ENCODE peak calls at places on chromosomes 3 and 15, in four cellular contexts. One of them, this sample, is unnamed.

GRCh38 chr3:129428020-129428381 is 435 bp downstream of the EFCAB12 start:
- DNase-seq in EL: no peak
- DNase-seq in effector memory CD4-positive, alpha-beta T cell: no peak
- DNase-seq in coronary artery: no peak
- DNase-seq in this sample: no peak

GRCh38 chr3:79361748-79362378 is 405.9 kb downstream of the ROBO1 start:
- DNase-seq in EL: peak; percentile 61
- DNase-seq in effector memory CD4-positive, alpha-beta T cell: no peak
- DNase-seq in coronary artery: no peak
- DNase-seq in this sample: peak; percentile 43

GRCh38 chr3:5339967-5340535 is 152.5 kb downstream of the EDEM1 start:
- DNase-seq in EL: no peak
- DNase-seq in effector memory CD4-positive, alpha-beta T cell: no peak
- DNase-seq in coronary artery: no peak
- DNase-seq in this sample: no peak

GRCh38 chr3:34207826-34208225 is 409.4 kb downstream of the PDCD6IP start:
- DNase-seq in EL: no peak
- DNase-seq in effector memory CD4-positive, alpha-beta T cell: no peak
- DNase-seq in coronary artery: no peak
- DNase-seq in this sample: no peak

GRCh38 chr3:114942773-114943172 is 204.3 kb downstream of the ZBTB20 start:
- DNase-seq in effector memory CD4-positive, alpha-beta T cell: no peak
- DNase-seq in EL: no peak
- DNase-seq in coronary artery: no peak
- DNase-seq in this sample: no peak

GRCh38 chr15:62619105-62619504 is 423.4 kb upstream of the TPM1 start:
- DNase-seq in coronary artery: no peak
- DNase-seq in effector memory CD4-positive, alpha-beta T cell: no peak
- DNase-seq in EL: peak; percentile 13
- DNase-seq in this sample: no peak

GRCh38 chr15:69489101-69489571 is 36.5 kb downstream of the RPLP1 start:
- DNase-seq in effector memory CD4-positive, alpha-beta T cell: no peak
- DNase-seq in coronary artery: peak; percentile 60
- DNase-seq in EL: no peak
- DNase-seq in this sample: no peak

GRCh38 chr3:117645561-117646242 is 936.1 kb downstream of the TUSC7 start:
- DNase-seq in effector memory CD4-positive, alpha-beta T cell: no peak
- DNase-seq in EL: peak; percentile 28
- DNase-seq in coronary artery: no peak
- DNase-seq in this sample: peak; percentile 72

GRCh38 chr15:31317033-31317979 is 9.3 kb upstream of the KLF13 start:
- DNase-seq in coronary artery: no peak
- DNase-seq in effector memory CD4-positive, alpha-beta T cell: no peak
- DNase-seq in EL: no peak
- DNase-seq in this sample: no peak

GRCh38 chr3:193301441-193301840 is 60.4 kb downstream of the PLAAT1 start:
- DNase-seq in EL: no peak
- DNase-seq in effector memory CD4-positive, alpha-beta T cell: no peak
- DNase-seq in coronary artery: no peak
- DNase-seq in this sample: peak; percentile 99

GRCh38 chr3:27914199-27914598 is 192.1 kb upstream of the EOMES start:
- DNase-seq in coronary artery: no peak
- DNase-seq in EL: peak; percentile 3
- DNase-seq in effector memory CD4-positive, alpha-beta T cell: no peak
- DNase-seq in this sample: peak; percentile 32

GRCh38 chr15:35329521-35329921 is 216.4 kb downstream of the DPH6 start:
- DNase-seq in coronary artery: no peak
- DNase-seq in effector memory CD4-positive, alpha-beta T cell: no peak
- DNase-seq in EL: no peak
- DNase-seq in this sample: no peak

GRCh38 chr15:90259524-90259923 is 5.9 kb upstream of the NGRN start:
- DNase-seq in effector memory CD4-positive, alpha-beta T cell: no peak
- DNase-seq in EL: no peak
- DNase-seq in coronary artery: no peak
- DNase-seq in this sample: no peak

GRCh38 chr3:137946341-137946973 is 63.5 kb upstream of the CLDN18 start:
- DNase-seq in coronary artery: no peak
- DNase-seq in effector memory CD4-positive, alpha-beta T cell: no peak
- DNase-seq in EL: peak; percentile 68
- DNase-seq in this sample: peak; percentile 68

GRCh38 chr15:80154336-80154735 is 1.5 kb downstream of the FAH start:
- DNase-seq in coronary artery: no peak
- DNase-seq in effector memory CD4-positive, alpha-beta T cell: no peak
- DNase-seq in EL: peak; percentile 18
- DNase-seq in this sample: no peak

GRCh38 chr3:119170821-119171220 is 2.6 kb upstream of the UPK1B start:
- DNase-seq in EL: no peak
- DNase-seq in effector memory CD4-positive, alpha-beta T cell: no peak
- DNase-seq in coronary artery: no peak
- DNase-seq in this sample: no peak

GRCh38 chr3:10437272-10437994 is 68.0 kb downstream of the ATP2B2 start:
- DNase-seq in coronary artery: no peak
- DNase-seq in EL: peak; percentile 87
- DNase-seq in effector memory CD4-positive, alpha-beta T cell: peak; percentile 31
- DNase-seq in this sample: peak; percentile 64

GRCh38 chr3:27423463-27423862 is 54.3 kb upstream of the NEK10 start:
- DNase-seq in EL: peak; percentile 74
- DNase-seq in coronary artery: no peak
- DNase-seq in effector memory CD4-positive, alpha-beta T cell: no peak
- DNase-seq in this sample: peak; percentile 74

GRCh38 chr3:64687781-64688515 is at the start of gene ADAMTS9:
- DNase-seq in EL: peak; percentile 29
- DNase-seq in coronary artery: peak; percentile 92
- DNase-seq in effector memory CD4-positive, alpha-beta T cell: no peak
- DNase-seq in this sample: peak; percentile 74

GRCh38 chr3:36784012-36784763 is 19.8 kb upstream of the DCLK3 start:
- DNase-seq in coronary artery: no peak
- DNase-seq in EL: no peak
- DNase-seq in effector memory CD4-positive, alpha-beta T cell: no peak
- DNase-seq in this sample: no peak

GRCh38 chr3:50316657-50317242 is 5.8 kb downstream of the HYAL2 start:
- DNase-seq in effector memory CD4-positive, alpha-beta T cell: peak; percentile 75
- DNase-seq in coronary artery: no peak
- DNase-seq in EL: no peak
- DNase-seq in this sample: peak; percentile 91

GRCh38 chr3:64224826-64225606 is at the start of gene PRICKLE2:
- DNase-seq in EL: peak; percentile 94
- DNase-seq in effector memory CD4-positive, alpha-beta T cell: no peak
- DNase-seq in coronary artery: peak; percentile 94
- DNase-seq in this sample: peak; percentile 95

GRCh38 chr3:15646924-15647511 is 45.5 kb downstream of the BTD start:
- DNase-seq in effector memory CD4-positive, alpha-beta T cell: no peak
- DNase-seq in EL: peak; percentile 100
- DNase-seq in coronary artery: peak; percentile 79
- DNase-seq in this sample: peak; percentile 100

GRCh38 chr3:37028329-37028728 is 35.0 kb downstream of the MLH1 start:
- DNase-seq in EL: no peak
- DNase-seq in effector memory CD4-positive, alpha-beta T cell: no peak
- DNase-seq in coronary artery: no peak
- DNase-seq in this sample: no peak

GRCh38 chr3:62723636-62724217 is 151.5 kb downstream of the CADPS start:
- DNase-seq in EL: no peak
- DNase-seq in coronary artery: no peak
- DNase-seq in effector memory CD4-positive, alpha-beta T cell: no peak
- DNase-seq in this sample: no peak

GRCh38 chr3:67516496-67516895 is 137.9 kb downstream of the SUCLG2 start:
- DNase-seq in EL: no peak
- DNase-seq in effector memory CD4-positive, alpha-beta T cell: no peak
- DNase-seq in coronary artery: no peak
- DNase-seq in this sample: no peak

GRCh38 chr3:154758109-154758868 is 321.8 kb upstream of the MME start:
- DNase-seq in coronary artery: no peak
- DNase-seq in EL: peak; percentile 43
- DNase-seq in effector memory CD4-positive, alpha-beta T cell: no peak
- DNase-seq in this sample: peak; percentile 55

GRCh38 chr3:53159415-53160135 is 1.4 kb upstream of the PRKCD start:
- DNase-seq in coronary artery: no peak
- DNase-seq in effector memory CD4-positive, alpha-beta T cell: no peak
- DNase-seq in EL: no peak
- DNase-seq in this sample: no peak

GRCh38 chr15:52783191-52783829 is 6.8 kb downstream of the ONECUT1 start:
- DNase-seq in coronary artery: no peak
- DNase-seq in EL: no peak
- DNase-seq in effector memory CD4-positive, alpha-beta T cell: no peak
- DNase-seq in this sample: no peak

GRCh38 chr3:126313580-126314304 is 43.5 kb downstream of the KLF15 start:
- DNase-seq in EL: no peak
- DNase-seq in effector memory CD4-positive, alpha-beta T cell: no peak
- DNase-seq in coronary artery: no peak
- DNase-seq in this sample: no peak

GRCh38 chr15:57353317-57353804 is 22.9 kb upstream of the CGNL1 start:
- DNase-seq in EL: no peak
- DNase-seq in coronary artery: no peak
- DNase-seq in effector memory CD4-positive, alpha-beta T cell: no peak
- DNase-seq in this sample: no peak

GRCh38 chr3:136955813-136956212 is 2.0 kb upstream of the IL20RB start:
- DNase-seq in effector memory CD4-positive, alpha-beta T cell: no peak
- DNase-seq in EL: peak; percentile 94
- DNase-seq in coronary artery: no peak
- DNase-seq in this sample: peak; percentile 75

GRCh38 chr3:16060358-16060852 is 114.1 kb upstream of the GALNT15 start:
- DNase-seq in effector memory CD4-positive, alpha-beta T cell: no peak
- DNase-seq in EL: peak; percentile 99
- DNase-seq in coronary artery: peak; percentile 81
- DNase-seq in this sample: peak; percentile 99

This sample was measured in HT1080.